ENCODE peak calls at places on chromosomes 5 and 9, in four cellular contexts. T is EL; L is immature natural killer cell; X is stimulated activated CD4-positive, alpha-beta T cell treated with anti-CD3 and anti-CD28 coated beads, Interleukin-2, amount 100 ng/mL, for 24 hours. R is an unnamed sample.

GRCh38 chr5:65157906-65158603 is 323.7 kb downstream of the ADAMTS6 start:
- DNase-seq in T (no peak), L (no peak), X (no peak), R (no peak)

GRCh38 chr5:178441486-178442270 is 148.5 kb downstream of the COL23A1 start:
- DNase-seq in X (no peak), T (no peak), L (no peak), R (no peak)

GRCh38 chr9:127741831-127742434 is 6.8 kb upstream of the TOR2A start:
- DNase-seq in X (no peak), T (peak; percentile 78), L (no peak), R (peak; percentile 98)

GRCh38 chr9:136671646-136672430 is 9.1 kb downstream of the EGFL7 start:
- DNase-seq in T (no peak), X (peak; percentile 56), L (no peak), R (peak; percentile 98)

GRCh38 chr5:101531031-101531430 is 627.9 kb upstream of the ST8SIA4 start:
- DNase-seq in T (no peak), L (no peak), X (no peak), R (no peak)

GRCh38 chr5:998975-999501 is 9.6 kb upstream of the NKD2 start:
- DNase-seq in T (no peak), X (no peak), L (no peak), R (peak; percentile 19)

GRCh38 chr5:55993628-55994501 is 898 bp downstream of the IL6ST start:
- DNase-seq in X (no peak), L (peak; percentile 43), T (no peak), R (no peak)

GRCh38 chr9:136726631-136727191 is 14.3 kb downstream of the DIPK1B start:
- DNase-seq in L (peak; percentile 21), X (peak; percentile 52), T (no peak), R (peak; percentile 78)

GRCh38 chr5:109688647-109688998 is 1.1 kb upstream of the MAN2A1 start:
- DNase-seq in L (no peak), T (no peak), X (peak; percentile 23), R (no peak)

GRCh38 chr5:56516936-56517521 is 283.9 kb upstream of the ANKRD55 start:
- DNase-seq in L (no peak), X (no peak), T (peak; percentile 21), R (no peak)

GRCh38 chr9:93598647-93599241 is 22.4 kb downstream of the PHF2 start:
- DNase-seq in X (no peak), L (no peak), T (no peak), R (peak; percentile 28)

GRCh38 chr5:859391-859790 is 8.6 kb upstream of the ZDHHC11 start:
- DNase-seq in L (no peak), X (no peak), T (no peak), R (no peak)

GRCh38 chr5:5242056-5242455 is 101.9 kb downstream of the ADAMTS16 start:
- DNase-seq in T (no peak), X (no peak), L (no peak), R (no peak)

GRCh38 chr5:60668715-60669304 is 31.2 kb downstream of the DEPDC1B start:
- DNase-seq in T (peak; percentile 43), X (no peak), L (peak; percentile 3), R (no peak)

GRCh38 chr5:127665641-127666040 is 16.8 kb downstream of the CTXN3 start:
- DNase-seq in T (no peak), X (no peak), L (no peak), R (no peak)

GRCh38 chr5:98769006-98769255 is 4.5 kb upstream of the RGMB start:
- DNase-seq in T (no peak), L (peak; percentile 10), X (peak; percentile 66), R (peak; percentile 83)

GRCh38 chr9:38686923-38687322 is 33.0 kb downstream of the FAM240B start:
- DNase-seq in T (no peak), X (no peak), L (no peak), R (peak; percentile 52)

GRCh38 chr9:113570749-113571711 is 107.5 kb downstream of the RGS3 start:
- DNase-seq in T (no peak), L (no peak), X (no peak), R (no peak)

GRCh38 chr9:125600194-125600593 is 106.8 kb downstream of the MAPKAP1 start:
- DNase-seq in L (no peak), T (no peak), X (no peak), R (no peak)

GRCh38 chr5:55223219-55223987 is 3.7 kb downstream of the MCIDAS start:
- DNase-seq in X (peak; percentile 24), L (no peak), T (no peak), R (peak; percentile 80)

GRCh38 chr9:3553076-3553765 is 27.4 kb upstream of the RFX3 start:
- DNase-seq in X (no peak), T (no peak), L (no peak), R (no peak)

GRCh38 chr5:82129723-82130285 is 148.3 kb downstream of the RPS23 start:
- DNase-seq in L (no peak), X (no peak), T (no peak), R (no peak)

GRCh38 chr5:33816791-33817190 is 75.0 kb downstream of the ADAMTS12 start:
- DNase-seq in L (no peak), X (no peak), T (peak; percentile 54), R (no peak)

GRCh38 chr5:217860-218456 is at the start of the genes CCDC127 and SDHA:
- DNase-seq in T (peak; percentile 93), X (peak; percentile 98), L (peak; percentile 99), R (peak; percentile 100)

GRCh38 chr9:83508072-83508471 is 30.1 kb downstream of the FRMD3 start:
- DNase-seq in T (no peak), L (peak; percentile 51), X (no peak), R (no peak)

GRCh38 chr5:123051206-123051605 is 14.7 kb upstream of the PPIC start:
- DNase-seq in X (no peak), L (no peak), T (no peak), R (no peak)

GRCh38 chr9:100217536-100217935 is 118.5 kb downstream of the INVS start:
- DNase-seq in T (peak; percentile 13), X (no peak), L (no peak), R (no peak)

GRCh38 chr9:109467936-109468335 is 30.2 kb downstream of the PTPN3 start:
- DNase-seq in X (no peak), T (no peak), L (no peak), R (no peak)

GRCh38 chr5:81971086-81971693 is 633 bp upstream of the ATG10 start:
- DNase-seq in X (no peak), T (peak; percentile 24), L (peak; percentile 47), R (peak; percentile 45)

GRCh38 chr9:93306081-93306480 is 122.1 kb downstream of the WNK2 start:
- DNase-seq in T (no peak), L (no peak), X (peak; percentile 12), R (peak; percentile 63)

GRCh38 chr5:151084363-151084762 is 3.5 kb upstream of the TNIP1 start:
- DNase-seq in T (no peak), L (no peak), X (no peak), R (no peak)

GRCh38 chr5:131679911-131680310 is 44.9 kb upstream of the RAPGEF6 start:
- DNase-seq in L (no peak), X (no peak), T (peak; percentile 57), R (no peak)

GRCh38 chr9:106717686-106718085 is 145.3 kb upstream of the ZNF462 start:
- DNase-seq in T (peak; percentile 85), X (no peak), L (no peak), R (peak; percentile 10)